ENCODE peak calls at places on chromosome 21, in four cellular contexts. G, F, S and Y are unnamed samples.
A peak's percentile ranks its signal among the peaks of the same experiment; 100 is the strongest.

GRCh38 chr21:22575165-22575584 is 1577.0 kb downstream of the NCAM2 start:
- DNase-seq in G (peak; percentile 62), S (no peak), F (no peak), Y (no peak)

GRCh38 chr21:29372063-29372802 is 73.5 kb downstream of the BACH1 start:
- DNase-seq in G (peak; percentile 71), F (peak; percentile 76), S (peak; percentile 81), Y (peak; percentile 50)

GRCh38 chr21:44066116-44066515 is 41.1 kb upstream of the PWP2 start:
- DNase-seq in S (no peak), F (peak; percentile 31), G (no peak), Y (no peak)

GRCh38 chr21:14382486-14382834 is 486 bp downstream of the HSPA13 start:
- DNase-seq in S (no peak), G (no peak), F (no peak), Y (no peak)

GRCh38 chr21:43619344-43619743 is 39.9 kb downstream of the HSF2BP start:
- DNase-seq in G (no peak), S (no peak), F (no peak), Y (no peak)

GRCh38 chr21:22791986-22792560 is 1793.9 kb downstream of the NCAM2 start:
- DNase-seq in S (peak; percentile 29), G (peak; percentile 39), F (no peak), Y (peak; percentile 1)

GRCh38 chr21:28627261-28627660 is 365.4 kb downstream of the LTN1 start:
- DNase-seq in G (no peak), F (no peak), S (no peak), Y (no peak)

GRCh38 chr21:28742527-28742926 is 250.2 kb downstream of the LTN1 start:
- DNase-seq in G (no peak), F (no peak), S (peak; percentile 32), Y (no peak)

GRCh38 chr21:16407403-16408279 is 677.9 kb downstream of the USP25 start:
- DNase-seq in G (no peak), S (no peak), F (no peak), Y (no peak)

GRCh38 chr21:28579986-28580550 is 412.6 kb downstream of the LTN1 start:
- DNase-seq in S (no peak), F (no peak), G (no peak), Y (no peak)

GRCh38 chr21:15732290-15732995 is 2.7 kb downstream of the USP25 start:
- DNase-seq in G (no peak), S (no peak), F (no peak), Y (no peak)

GRCh38 chr21:17454315-17455027 is 58.4 kb upstream of the CXADR start:
- DNase-seq in G (peak; percentile 90), F (no peak), S (peak; percentile 37), Y (peak; percentile 93)

GRCh38 chr21:43718872-43719747 is at the start of gene PDXK:
- DNase-seq in S (no peak), G (peak; percentile 83), F (peak; percentile 92), Y (no peak)

GRCh38 chr21:26933448-26933847 is 33.4 kb downstream of the ADAMTS5 start:
- DNase-seq in F (no peak), G (no peak), S (no peak), Y (no peak)
- H3K4me3 ChIP-seq in F (no peak overlapping the region), G (no peak overlapping the region), S (no peak overlapping the region), Y (no peak overlapping the region)

DNA sequence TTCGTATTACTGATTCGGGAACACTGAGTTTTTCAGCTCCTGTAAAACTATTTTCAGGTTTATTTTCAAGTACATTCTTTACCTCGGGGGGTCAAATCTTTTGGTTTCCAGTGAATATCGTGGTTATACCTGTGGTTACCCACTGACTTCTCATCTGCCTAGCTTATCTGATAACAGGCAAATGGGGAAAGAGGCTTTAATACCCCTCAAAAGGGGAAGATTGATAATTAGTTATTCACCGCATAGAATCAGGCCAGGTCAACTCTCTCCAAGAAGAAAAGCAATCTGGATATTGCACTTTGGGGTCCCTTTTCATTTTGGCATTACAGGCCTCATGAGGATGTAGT is 23.0 kb downstream of the RUNX1 start:
- DNase-seq in S (no peak), G (no peak), F (no peak), Y (no peak)
- H3K4me3 ChIP-seq in S (no peak overlapping the region), G (no peak overlapping the region), F (peak overlapping the region; percentile 52), Y (no peak overlapping the region)

GRCh38 chr21:46029201-46029924 is 47.8 kb downstream of the COL6A1 start:
- DNase-seq in F (no peak), S (no peak), G (no peak), Y (no peak)

GRCh38 chr21:46028547-46029200 is 47.1 kb downstream of the COL6A1 start:
- DNase-seq in G (no peak), S (no peak), F (no peak), Y (no peak)

GRCh38 chr21:46031484-46031883 is 49.9 kb downstream of the COL6A1 start:
- DNase-seq in G (no peak), S (no peak), F (no peak), Y (no peak)

GRCh38 chr21:46024983-46025860 is 43.7 kb downstream of the COL6A1 start:
- DNase-seq in G (no peak), S (no peak), F (no peak), Y (peak; percentile 72)

GRCh38 chr21:46027855-46028493 is 46.4 kb downstream of the COL6A1 start:
- DNase-seq in G (no peak), S (no peak), F (no peak), Y (no peak)
- H3K4me3 ChIP-seq in G (no peak overlapping the region), S (no peak overlapping the region), F (no peak overlapping the region), Y (no peak overlapping the region)

GRCh38 chr21:34202553-34203332 is 129.4 kb downstream of the MRPS6 start:
- DNase-seq in G (peak; percentile 54), F (peak; percentile 73), S (no peak), Y (no peak)
- H3K4me3 ChIP-seq in G (no peak overlapping the region), F (peak overlapping the region; percentile 68), S (no peak overlapping the region), Y (peak overlapping the region; percentile 49)

DNA sequence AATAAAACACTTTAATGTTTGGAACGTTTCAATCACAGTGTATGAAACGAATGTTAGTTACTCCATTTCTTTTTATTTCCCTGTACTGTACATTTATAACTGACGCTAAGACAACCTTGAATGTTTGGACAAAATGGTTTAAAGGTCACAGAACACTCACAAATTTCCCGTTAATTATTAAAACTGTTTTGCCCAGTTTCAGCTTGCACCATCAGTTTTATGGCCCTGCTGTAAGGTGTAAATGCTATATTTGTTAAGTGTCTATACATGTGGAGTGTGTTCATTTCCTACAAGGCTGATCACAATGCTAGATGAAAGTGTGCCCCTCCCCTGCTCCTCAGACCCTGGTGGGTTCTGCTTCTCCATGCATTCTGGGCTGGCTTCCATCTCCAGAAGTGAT is 57.9 kb upstream of the ETS2 start:
- DNase-seq in F (no peak), S (no peak), G (no peak), Y (no peak)
- H3K4me3 ChIP-seq in F (no peak overlapping the region), S (no peak overlapping the region), G (no peak overlapping the region), Y (no peak overlapping the region)

GRCh38 chr21:45543710-45544448 is 1.6 kb upstream of the SLC19A1 start:
- DNase-seq in G (no peak), F (peak; percentile 56), S (no peak), Y (no peak)

GRCh38 chr21:45543371-45543709 is 1.1 kb upstream of the SLC19A1 start:
- DNase-seq in G (no peak), F (peak; percentile 62), S (no peak), Y (no peak)

GRCh38 chr21:45542667-45543370 is 579 bp upstream of the SLC19A1 start:
- DNase-seq in G (no peak), S (no peak), F (peak; percentile 65), Y (no peak)

GRCh38 chr21:45541221-45542039 is 810 bp downstream of the SLC19A1 start:
- DNase-seq in S (no peak), F (peak; percentile 83), G (no peak), Y (no peak)

DNA sequence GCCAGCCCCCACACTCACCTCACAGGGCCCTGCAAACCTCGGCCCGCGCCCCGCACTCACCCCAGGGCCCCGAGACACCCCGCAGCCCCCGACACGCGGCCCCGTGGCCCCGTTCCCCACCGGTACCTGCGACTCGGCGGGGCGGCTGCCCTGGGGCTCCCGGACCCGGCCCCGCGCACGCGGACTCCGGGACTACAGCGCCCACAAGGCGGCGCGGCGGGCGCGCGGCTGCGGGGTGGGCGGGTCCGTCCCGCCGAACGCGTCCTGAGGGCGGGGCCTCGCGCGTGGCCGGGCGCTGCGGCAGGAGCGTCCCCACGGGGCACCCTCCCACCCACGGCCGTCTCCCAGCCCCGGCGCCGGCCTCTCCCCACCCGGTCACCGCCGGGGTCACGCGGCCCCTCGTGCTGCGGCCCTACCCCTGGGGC is at the start of gene SLC19A1:
- DNase-seq in S (no peak), F (peak; percentile 79), G (peak; percentile 54), Y (no peak)
- H3K4me3 ChIP-seq in S (peak within 1 kb of the TSS; percentile 50), F (peak within 1 kb of the TSS; percentile 92), G (peak within 1 kb of the TSS; percentile 84), Y (peak within 1 kb of the TSS; percentile 59)

GRCh38 chr21:36694593-36695282 is 4.2 kb upstream of the SIM2 start:
- DNase-seq in G (no peak), S (no peak), F (no peak), Y (no peak)
- H3K4me3 ChIP-seq in G (no peak overlapping the region), S (no peak overlapping the region), F (no peak overlapping the region), Y (no peak overlapping the region)

DNA sequence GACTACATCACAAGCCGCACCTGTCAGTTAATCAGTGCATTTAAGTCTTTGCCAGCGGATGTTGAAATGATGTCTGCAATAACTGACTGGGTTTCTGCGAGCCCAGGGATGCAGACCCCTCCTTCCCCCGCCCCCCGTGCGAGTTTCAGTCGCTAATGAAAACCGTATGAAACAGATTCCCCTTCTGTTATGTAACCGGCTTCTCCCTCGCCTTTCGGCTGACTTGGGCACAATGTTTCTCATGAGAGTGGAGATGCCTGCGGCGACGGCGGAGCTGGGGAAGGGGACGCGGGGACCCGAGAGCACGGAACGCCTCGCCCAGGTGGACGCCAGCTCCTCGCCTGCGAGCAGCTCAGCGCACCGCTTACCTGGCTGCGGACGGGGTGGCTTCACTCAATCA is 741 bp downstream of the KCNJ6 start:
- DNase-seq in F (no peak), G (no peak), S (no peak), Y (no peak)
- H3K4me3 ChIP-seq in F (peak overlapping the region; percentile 56), G (peak overlapping the region; percentile 72), S (peak overlapping the region; percentile 40), Y (peak overlapping the region; percentile 59)